ENCODE peak calls at places on chromosomes 2 and 18, in five cellular contexts. One of them, this sample, is unnamed.

GRCh38 chr2:159326569-159327255 is 40.2 kb upstream of the WDSUB1 start:
- DNase-seq in gastrocnemius medialis: no peak
- DNase-seq in GM12891: no peak
- DNase-seq in GM12878: no peak
- DNase-seq in HepG2: no peak
- DNase-seq in this sample: no peak

GRCh38 chr18:74040459-74041332 is 106.9 kb downstream of the FBXO15 start:
- DNase-seq in gastrocnemius medialis: no peak
- DNase-seq in GM12891: peak
- DNase-seq in GM12878: no peak
- DNase-seq in HepG2: peak
- DNase-seq in this sample: peak

GRCh38 chr2:146982393-146982846 is 862.4 kb upstream of the ACVR2A start:
- DNase-seq in gastrocnemius medialis: peak
- DNase-seq in GM12891: no peak
- DNase-seq in GM12878: no peak
- DNase-seq in HepG2: no peak
- DNase-seq in this sample: no peak

GRCh38 chr2:135874966-135875365 is 1.3 kb downstream of the MCM6 start:
- DNase-seq in gastrocnemius medialis: no peak
- DNase-seq in GM12891: no peak
- DNase-seq in GM12878: no peak
- DNase-seq in HepG2: no peak
- DNase-seq in this sample: no peak

GRCh38 chr18:47283476-47283875 is 32.0 kb upstream of the SKOR2 start:
- DNase-seq in gastrocnemius medialis: no peak
- DNase-seq in GM12891: no peak
- DNase-seq in GM12878: no peak
- DNase-seq in HepG2: peak
- DNase-seq in this sample: no peak

GRCh38 chr2:212078103-212078502 is 460.5 kb downstream of the ERBB4 start:
- DNase-seq in gastrocnemius medialis: no peak
- DNase-seq in GM12891: no peak
- DNase-seq in GM12878: no peak
- DNase-seq in HepG2: no peak
- DNase-seq in this sample: no peak

GRCh38 chr18:7720395-7720794 is 153.3 kb downstream of the PTPRM start:
- DNase-seq in gastrocnemius medialis: no peak
- DNase-seq in GM12891: no peak
- DNase-seq in GM12878: no peak
- DNase-seq in HepG2: no peak
- DNase-seq in this sample: no peak

GRCh38 chr2:206614825-206615224 is 27.5 kb upstream of the FAM237A start:
- DNase-seq in gastrocnemius medialis: no peak
- DNase-seq in GM12891: no peak
- DNase-seq in GM12878: no peak
- DNase-seq in HepG2: no peak
- DNase-seq in this sample: peak

GRCh38 chr2:48170281-48170680 is 264.0 kb upstream of the FBXO11 start:
- DNase-seq in gastrocnemius medialis: no peak
- DNase-seq in GM12891: no peak
- DNase-seq in GM12878: no peak
- DNase-seq in HepG2: no peak
- DNase-seq in this sample: no peak

GRCh38 chr2:235605999-235606715 is 112.3 kb downstream of the AGAP1 start:
- DNase-seq in gastrocnemius medialis: no peak
- DNase-seq in GM12891: no peak
- DNase-seq in GM12878: no peak
- DNase-seq in HepG2: no peak
- DNase-seq in this sample: no peak

GRCh38 chr2:152336103-152336853 is 1.3 kb downstream of the FMNL2 start:
- DNase-seq in gastrocnemius medialis: peak
- DNase-seq in GM12891: peak
- DNase-seq in GM12878: no peak
- DNase-seq in HepG2: peak
- DNase-seq in this sample: peak

GRCh38 chr2:228063558-228063957 is 117.9 kb downstream of the SPHKAP start:
- DNase-seq in gastrocnemius medialis: no peak
- DNase-seq in GM12891: no peak
- DNase-seq in GM12878: no peak
- DNase-seq in HepG2: no peak
- DNase-seq in this sample: no peak

GRCh38 chr2:72965770-72966430 is 48.6 kb downstream of the EMX1 start:
- DNase-seq in gastrocnemius medialis: no peak
- DNase-seq in GM12891: no peak
- DNase-seq in GM12878: no peak
- DNase-seq in HepG2: no peak
- DNase-seq in this sample: no peak

GRCh38 chr2:162711832-162712540 is 126.6 kb downstream of the KCNH7 start:
- DNase-seq in gastrocnemius medialis: no peak
- DNase-seq in GM12891: no peak
- DNase-seq in GM12878: no peak
- DNase-seq in HepG2: peak
- DNase-seq in this sample: no peak

GRCh38 chr2:177031435-177032222 is 181.0 kb upstream of the HNRNPA3 start:
- DNase-seq in gastrocnemius medialis: no peak
- DNase-seq in GM12891: no peak
- DNase-seq in GM12878: no peak
- DNase-seq in HepG2: no peak
- DNase-seq in this sample: no peak

GRCh38 chr18:74281011-74281638 is 10.6 kb downstream of the CYB5A start:
- DNase-seq in gastrocnemius medialis: no peak
- DNase-seq in GM12891: no peak
- DNase-seq in GM12878: no peak
- DNase-seq in HepG2: no peak
- DNase-seq in this sample: no peak

GRCh38 chr18:57231846-57232245 is 85.0 kb downstream of the BOD1L2 start:
- DNase-seq in gastrocnemius medialis: no peak
- DNase-seq in GM12891: no peak
- DNase-seq in GM12878: no peak
- DNase-seq in HepG2: no peak
- DNase-seq in this sample: no peak

GRCh38 chr2:143960177-143960576 is 559.7 kb downstream of the ZEB2 start:
- DNase-seq in gastrocnemius medialis: no peak
- DNase-seq in GM12891: no peak
- DNase-seq in GM12878: no peak
- DNase-seq in HepG2: no peak
- DNase-seq in this sample: no peak

GRCh38 chr2:36356990-36357505 is 1.5 kb downstream of the CRIM1 start:
- DNase-seq in gastrocnemius medialis: no peak
- DNase-seq in GM12891: no peak
- DNase-seq in GM12878: no peak
- DNase-seq in HepG2: peak
- DNase-seq in this sample: no peak

GRCh38 chr2:226647626-226648518 is 151.7 kb downstream of the IRS1 start:
- DNase-seq in gastrocnemius medialis: no peak
- DNase-seq in GM12891: no peak
- DNase-seq in GM12878: no peak
- DNase-seq in HepG2: no peak
- DNase-seq in this sample: no peak

GRCh38 chr2:238242731-238243495 is 3.1 kb upstream of the HES6 start:
- DNase-seq in gastrocnemius medialis: peak
- DNase-seq in GM12891: no peak
- DNase-seq in GM12878: no peak
- DNase-seq in HepG2: peak
- DNase-seq in this sample: no peak

GRCh38 chr2:73423913-73424312 is 38.3 kb downstream of the ALMS1 start:
- DNase-seq in gastrocnemius medialis: no peak
- DNase-seq in GM12891: no peak
- DNase-seq in GM12878: no peak
- DNase-seq in HepG2: no peak
- DNase-seq in this sample: no peak

GRCh38 chr2:44295636-44296359 is 20.5 kb downstream of the SLC3A1 start:
- DNase-seq in gastrocnemius medialis: no peak
- DNase-seq in GM12891: no peak
- DNase-seq in GM12878: no peak
- DNase-seq in HepG2: peak
- DNase-seq in this sample: no peak

GRCh38 chr2:59236723-59237122 is 995.6 kb upstream of the FANCL start:
- DNase-seq in gastrocnemius medialis: no peak
- DNase-seq in GM12891: no peak
- DNase-seq in GM12878: no peak
- DNase-seq in HepG2: no peak
- DNase-seq in this sample: no peak

GRCh38 chr2:133200684-133201421 is 367.4 kb downstream of the NCKAP5 start:
- DNase-seq in gastrocnemius medialis: no peak
- DNase-seq in GM12891: no peak
- DNase-seq in GM12878: no peak
- DNase-seq in HepG2: no peak
- DNase-seq in this sample: peak

GRCh38 chr2:20132990-20133535 is 81.6 kb upstream of the LAPTM4A start:
- DNase-seq in gastrocnemius medialis: no peak
- DNase-seq in GM12891: no peak
- DNase-seq in GM12878: no peak
- DNase-seq in HepG2: no peak
- DNase-seq in this sample: no peak

GRCh38 chr2:44980786-44981713 is 28.2 kb downstream of the SIX2 start:
- DNase-seq in gastrocnemius medialis: no peak
- DNase-seq in GM12891: no peak
- DNase-seq in GM12878: no peak
- DNase-seq in HepG2: no peak
- DNase-seq in this sample: no peak

GRCh38 chr2:226977775-226978190 is 141.9 kb downstream of the RHBDD1 start:
- DNase-seq in gastrocnemius medialis: no peak
- DNase-seq in GM12891: no peak
- DNase-seq in GM12878: no peak
- DNase-seq in HepG2: no peak
- DNase-seq in this sample: no peak

GRCh38 chr2:165868211-165868610 is 74.2 kb upstream of the GALNT3 start:
- DNase-seq in gastrocnemius medialis: no peak
- DNase-seq in GM12891: no peak
- DNase-seq in GM12878: no peak
- DNase-seq in HepG2: no peak
- DNase-seq in this sample: no peak

GRCh38 chr18:46856975-46857374 is 60.3 kb downstream of the PIAS2 start:
- DNase-seq in gastrocnemius medialis: no peak
- DNase-seq in GM12891: no peak
- DNase-seq in GM12878: no peak
- DNase-seq in HepG2: no peak
- DNase-seq in this sample: no peak

GRCh38 chr18:8349608-8350323 is 259.5 kb upstream of the RAB12 start:
- DNase-seq in gastrocnemius medialis: no peak
- DNase-seq in GM12891: no peak
- DNase-seq in GM12878: no peak
- DNase-seq in HepG2: peak
- DNase-seq in this sample: no peak

GRCh38 chr18:79935499-79935898 is 16.0 kb downstream of the SLC66A2 start:
- DNase-seq in gastrocnemius medialis: peak
- DNase-seq in GM12891: no peak
- DNase-seq in GM12878: no peak
- DNase-seq in HepG2: no peak
- DNase-seq in this sample: no peak

GRCh38 chr2:140916410-140916809 is 1214.4 kb downstream of the LRP1B start:
- DNase-seq in gastrocnemius medialis: no peak
- DNase-seq in GM12891: no peak
- DNase-seq in GM12878: no peak
- DNase-seq in HepG2: no peak
- DNase-seq in this sample: no peak

GRCh38 chr2:234676109-234676858 is 179.4 kb upstream of the ARL4C start:
- DNase-seq in gastrocnemius medialis: no peak
- DNase-seq in GM12891: no peak
- DNase-seq in GM12878: no peak
- DNase-seq in HepG2: peak
- DNase-seq in this sample: no peak

GRCh38 chr2:173451137-173451536 is 96.5 kb downstream of the CDCA7 start:
- DNase-seq in gastrocnemius medialis: no peak
- DNase-seq in GM12891: no peak
- DNase-seq in GM12878: no peak
- DNase-seq in HepG2: no peak
- DNase-seq in this sample: no peak

GRCh38 chr2:9003616-9004337 is at the start of gene MBOAT2:
- DNase-seq in gastrocnemius medialis: peak
- DNase-seq in GM12891: peak
- DNase-seq in GM12878: peak
- DNase-seq in HepG2: no peak
- DNase-seq in this sample: peak
- TF ChIP-seq POLR2A in gastrocnemius medialis: peak
- TF ChIP-seq POLR2A in GM12891: no peak
- TF ChIP-seq POLR2A in GM12878: peak
- TF ChIP-seq POLR2A in HepG2: no peak
- TF ChIP-seq POLR2A in this sample: peak

GRCh38 chr18:55265916-55266488 is 306.7 kb upstream of the CCDC68 start:
- DNase-seq in gastrocnemius medialis: no peak
- DNase-seq in GM12891: no peak
- DNase-seq in GM12878: peak
- DNase-seq in HepG2: no peak
- DNase-seq in this sample: no peak

GRCh38 chr18:55266981-55267380 is 307.7 kb upstream of the CCDC68 start:
- DNase-seq in gastrocnemius medialis: no peak
- DNase-seq in GM12891: no peak
- DNase-seq in GM12878: no peak
- DNase-seq in HepG2: no peak
- DNase-seq in this sample: no peak

GRCh38 chr18:55269632-55270031 is 310.4 kb upstream of the CCDC68 start:
- DNase-seq in gastrocnemius medialis: no peak
- DNase-seq in GM12891: no peak
- DNase-seq in GM12878: no peak
- DNase-seq in HepG2: no peak
- DNase-seq in this sample: no peak

GRCh38 chr18:55268146-55268545 is 308.9 kb upstream of the CCDC68 start:
- DNase-seq in gastrocnemius medialis: no peak
- DNase-seq in GM12891: no peak
- DNase-seq in GM12878: peak
- DNase-seq in HepG2: no peak
- DNase-seq in this sample: no peak

GRCh38 chr18:55268629-55269275 is 309.5 kb upstream of the CCDC68 start:
- DNase-seq in gastrocnemius medialis: no peak
- DNase-seq in GM12891: no peak
- DNase-seq in GM12878: peak
- DNase-seq in HepG2: no peak
- DNase-seq in this sample: no peak
- TF ChIP-seq POLR2A in gastrocnemius medialis: no peak
- TF ChIP-seq POLR2A in GM12891: peak
- TF ChIP-seq POLR2A in GM12878: no peak
- TF ChIP-seq POLR2A in HepG2: no peak
- TF ChIP-seq POLR2A in this sample: no peak

DNA sequence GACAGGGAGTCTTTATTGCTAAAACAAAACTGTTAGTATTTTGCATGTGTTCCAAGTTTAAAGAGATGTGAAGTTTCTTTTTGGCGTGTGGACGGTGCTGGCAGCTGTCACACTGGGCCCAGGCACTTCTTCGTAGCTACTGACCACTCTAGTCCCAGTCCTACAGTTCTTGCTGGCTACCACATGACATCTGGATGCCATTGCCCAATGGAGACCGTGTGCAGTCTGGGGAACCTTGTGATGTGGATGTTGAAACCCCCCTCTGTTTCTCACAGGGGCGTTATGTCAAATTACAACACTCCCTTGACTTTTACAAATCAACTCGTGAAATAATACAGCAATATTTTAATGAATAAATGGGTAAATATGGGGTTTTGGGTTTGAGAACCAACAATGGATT is 1.1 kb downstream of the GPD2 start:
- DNase-seq in gastrocnemius medialis: peak
- DNase-seq in GM12891: no peak
- DNase-seq in GM12878: no peak
- DNase-seq in HepG2: no peak
- DNase-seq in this sample: no peak
- TF ChIP-seq POLR2A in gastrocnemius medialis: peak
- TF ChIP-seq POLR2A in GM12891: no peak
- TF ChIP-seq POLR2A in GM12878: no peak
- TF ChIP-seq POLR2A in HepG2: no peak
- TF ChIP-seq POLR2A in this sample: no peak

GRCh38 chr2:25362564-25363145 is 20.9 kb upstream of the DNMT3A start:
- DNase-seq in gastrocnemius medialis: no peak
- DNase-seq in GM12891: peak
- DNase-seq in GM12878: peak
- DNase-seq in HepG2: no peak
- DNase-seq in this sample: no peak
- TF ChIP-seq POLR2A in gastrocnemius medialis: no peak
- TF ChIP-seq POLR2A in GM12891: no peak
- TF ChIP-seq POLR2A in GM12878: peak
- TF ChIP-seq POLR2A in HepG2: no peak
- TF ChIP-seq POLR2A in this sample: no peak

This sample was measured in H54.